ENCODE peak calls at places on chromosome 17, in six cellular contexts. M, K, P, R, L and O are unnamed samples.
A peak's percentile ranks its signal among the peaks of the same experiment; 100 is the strongest.

GRCh38 chr17:74868251-74868907 is 4.4 kb downstream of the FDXR start:
- DNase-seq in M (no peak), K (no peak), P (no peak), R (no peak), L (no peak), O (no peak)

GRCh38 chr17:29793501-29793900 is 136.5 kb downstream of the SSH2 start:
- DNase-seq in M (no peak), K (no peak), P (no peak), R (no peak), L (no peak), O (no peak)

GRCh38 chr17:55758171-55758570 is 7.3 kb downstream of the PCTP start:
- DNase-seq in M (no peak), K (no peak), P (no peak), R (no peak), L (no peak), O (no peak)

GRCh38 chr17:81428121-81428515 is 32.9 kb downstream of the BAHCC1 start:
- DNase-seq in M (no peak), K (peak; percentile 60), P (no peak), R (no peak), L (no peak), O (no peak)

GRCh38 chr17:57880086-57880456 is 30.2 kb upstream of the MRPS23 start:
- DNase-seq in M (no peak), K (no peak), P (no peak), R (no peak), L (no peak), O (no peak)

GRCh38 chr17:48578616-48579560 is 738 bp upstream of the HOXB4 start:
- DNase-seq in M (no peak), K (no peak), P (peak; percentile 74), R (no peak), L (no peak), O (no peak)

GRCh38 chr17:32854834-32855389 is 22.0 kb downstream of the MYO1D start:
- DNase-seq in M (no peak), K (no peak), P (no peak), R (no peak), L (no peak), O (no peak)

GRCh38 chr17:15143524-15143923 is 121.6 kb downstream of the PMP22 start:
- DNase-seq in M (no peak), K (no peak), P (no peak), R (no peak), L (no peak), O (no peak)

GRCh38 chr17:68103148-68103547 is 67.6 kb downstream of the KPNA2 start:
- DNase-seq in M (no peak), K (no peak), P (no peak), R (no peak), L (no peak), O (no peak)

GRCh38 chr17:882827-883585 is 96.6 kb downstream of the NXN start:
- DNase-seq in M (peak; percentile 56), K (peak; percentile 64), P (peak; percentile 88), R (no peak), L (peak; percentile 63), O (peak; percentile 84)

GRCh38 chr17:64341181-64341580 is 49.5 kb downstream of the PECAM1 start:
- DNase-seq in M (no peak), K (no peak), P (no peak), R (no peak), L (no peak), O (no peak)

GRCh38 chr17:81832608-81833159 is 407 bp downstream of the MCRIP1 start:
- DNase-seq in M (no peak), K (no peak), P (no peak), R (peak; percentile 73), L (peak; percentile 17), O (no peak)

GRCh38 chr17:48790607-48791127 is 26.4 kb downstream of the TTLL6 start:
- DNase-seq in M (no peak), K (no peak), P (no peak), R (no peak), L (no peak), O (no peak)

GRCh38 chr17:80920406-80920805 is 71.2 kb upstream of the CHMP6 start:
- DNase-seq in M (no peak), K (no peak), P (peak; percentile 12), R (no peak), L (peak; percentile 77), O (no peak)

GRCh38 chr17:13367154-13367553 is 234.6 kb downstream of the HS3ST3A1 start:
- DNase-seq in M (no peak), K (no peak), P (no peak), R (no peak), L (peak; percentile 37), O (no peak)

GRCh38 chr17:44630703-44631102 is 25.6 kb upstream of the MEIOC start:
- DNase-seq in M (no peak), K (no peak), P (no peak), R (no peak), L (no peak), O (no peak)

GRCh38 chr17:2237521-2237921 is 66.1 kb downstream of the SMG6 start:
- DNase-seq in M (no peak), K (peak; percentile 65), P (peak; percentile 89), R (no peak), L (peak; percentile 77), O (no peak)

GRCh38 chr17:5135726-5136579 is 20.1 kb downstream of the USP6 start:
- DNase-seq in M (no peak), K (no peak), P (no peak), R (no peak), L (no peak), O (no peak)

GRCh38 chr17:59786213-59786535 is 78.7 kb downstream of the VMP1 start:
- DNase-seq in M (no peak), K (no peak), P (no peak), R (no peak), L (no peak), O (no peak)

GRCh38 chr17:73090396-73091202 is 1.9 kb downstream of the SLC39A11 start:
- DNase-seq in M (no peak), K (no peak), P (no peak), R (no peak), L (no peak), O (no peak)

GRCh38 chr17:2689411-2690164 is 22.0 kb downstream of the CLUH start:
- DNase-seq in M (no peak), K (no peak), P (no peak), R (peak; percentile 50), L (no peak), O (peak; percentile 71)

GRCh38 chr17:32157225-32157624 is 14.9 kb downstream of the RHOT1 start:
- DNase-seq in M (no peak), K (no peak), P (peak; percentile 47), R (no peak), L (peak; percentile 34), O (no peak)

GRCh38 chr17:33910200-33910857 is 344.8 kb upstream of the CCL2 start:
- DNase-seq in M (no peak), K (no peak), P (no peak), R (no peak), L (no peak), O (no peak)

GRCh38 chr17:7014995-7015586 is 2.7 kb downstream of the RNASEK start:
- DNase-seq in M (no peak), K (no peak), P (peak; percentile 42), R (no peak), L (peak; percentile 66), O (no peak)

GRCh38 chr17:7015587-7016020 is 3.2 kb downstream of the RNASEK start:
- DNase-seq in M (no peak), K (no peak), P (no peak), R (no peak), L (no peak), O (no peak)

GRCh38 chr17:7011942-7012254 is 526 bp upstream of the RNASEK start:
- DNase-seq in M (no peak), K (no peak), P (no peak), R (no peak), L (no peak), O (no peak)

GRCh38 chr17:7016406-7016805 is 4.0 kb downstream of the RNASEK start:
- DNase-seq in M (no peak), K (no peak), P (no peak), R (no peak), L (no peak), O (no peak)

DNA sequence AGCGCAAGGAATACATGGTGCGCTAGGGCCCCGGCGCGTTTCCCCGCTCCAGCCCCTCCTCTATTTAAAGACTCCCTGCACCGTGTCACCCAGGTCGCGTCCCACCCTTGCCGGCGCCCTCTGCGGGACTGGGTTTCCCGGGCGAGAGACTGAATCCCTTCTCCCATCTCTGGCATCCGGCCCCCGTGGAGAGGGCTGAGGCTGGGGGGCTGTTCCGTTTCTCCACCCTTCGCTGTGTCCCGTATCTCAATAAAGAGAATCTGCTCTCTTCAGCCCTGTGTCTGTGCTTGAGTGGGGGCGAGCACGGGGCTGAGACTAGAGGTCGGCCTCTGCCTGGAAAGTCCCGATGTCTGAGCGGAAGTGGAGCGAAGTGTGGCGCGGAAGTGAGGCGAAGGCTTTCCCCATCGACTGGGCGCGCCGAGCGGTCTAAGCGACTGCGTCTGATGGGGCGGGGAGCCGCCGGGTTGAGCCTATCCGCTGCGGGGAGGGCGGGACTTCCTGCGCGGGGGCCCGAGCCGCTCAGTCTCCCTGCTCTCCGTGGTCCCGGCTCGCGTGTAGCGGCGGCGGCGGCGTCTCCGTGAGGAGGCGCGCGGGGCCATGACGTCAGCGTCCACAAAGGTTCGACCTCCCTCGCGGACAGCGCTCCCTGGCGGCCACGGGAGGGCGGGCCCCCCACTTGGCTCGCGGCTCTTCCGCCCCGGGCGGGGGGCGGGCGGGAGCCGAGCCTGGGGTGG is 2.0 kb downstream of the RNASEK start:
- DNase-seq in M (peak; percentile 97), K (peak; percentile 99), P (peak; percentile 95), R (peak; percentile 99), L (peak; percentile 99), O (peak; percentile 98)
- H3K4me1 ChIP-seq in M (peaks cover 19% of the 10 kb centered on the region), K (peaks cover 35% of the 10 kb centered on the region), P (peaks cover 12% of the 10 kb centered on the region), R (peaks cover 63% of the 10 kb centered on the region), L (peaks cover 19% of the 10 kb centered on the region), O (peaks cover 8% of the 10 kb centered on the region)

GRCh38 chr17:28370744-28371103 is 617 bp upstream of the VTN start:
- DNase-seq in M (no peak), K (no peak), P (no peak), R (no peak), L (no peak), O (no peak)
- H3K4me3 ChIP-seq in M (no peak overlapping the region), K (peak overlapping the region; percentile 73), P (no peak overlapping the region), R (peak overlapping the region; percentile 52), L (no peak overlapping the region), O (no peak overlapping the region)

GRCh38 chr17:42525221-42525620 is 10.8 kb upstream of the NAGLU start:
- DNase-seq in M (no peak), K (no peak), P (no peak), R (no peak), L (no peak), O (no peak)
- H3K4me1 ChIP-seq in M (peaks cover 1% of the 10 kb centered on the region), K (peaks cover 48% of the 10 kb centered on the region), P (peaks cover 35% of the 10 kb centered on the region), R (peaks cover 56% of the 10 kb centered on the region), L (peaks cover 15% of the 10 kb centered on the region), O (peaks cover 6% of the 10 kb centered on the region)

GRCh38 chr17:78878261-78878660 is 24.7 kb downstream of the CEP295NL start:
- DNase-seq in M (no peak), K (no peak), P (no peak), R (no peak), L (no peak), O (no peak)

GRCh38 chr17:78882546-78883089 is 20.4 kb downstream of the CEP295NL start:
- DNase-seq in M (no peak), K (no peak), P (no peak), R (peak; percentile 72), L (no peak), O (no peak)

GRCh38 chr17:78878871-78879270 is 24.1 kb downstream of the CEP295NL start:
- DNase-seq in M (no peak), K (no peak), P (no peak), R (no peak), L (no peak), O (no peak)

GRCh38 chr17:78883090-78883532 is 19.9 kb downstream of the CEP295NL start:
- DNase-seq in M (no peak), K (peak; percentile 84), P (peak; percentile 74), R (peak; percentile 85), L (peak; percentile 71), O (no peak)

GRCh38 chr17:78879679-78880186 is 23.3 kb downstream of the CEP295NL start:
- DNase-seq in M (no peak), K (peak; percentile 86), P (peak; percentile 97), R (no peak), L (peak; percentile 97), O (peak; percentile 55)
- H3K4me3 ChIP-seq in M (no peak overlapping the region), K (peak overlapping the region; percentile 31), P (no peak overlapping the region), R (peak overlapping the region; percentile 25), L (no peak overlapping the region), O (no peak overlapping the region)